ENCODE peak calls at places on chromosome X, in four cellular contexts. Q is GM12878, N is HepG2, E is H1. P is an unnamed sample.

GRCh38 chrX:1425381-1425780 is 27.3 kb downstream of the ASMTL start:
- DNase-seq in E (no peak), N (no peak), Q (no peak), P (no peak)

GRCh38 chrX:80237072-80237471 is 183.2 kb upstream of the TENT5D start:
- DNase-seq in Q (no peak), E (no peak), N (no peak), P (no peak)

GRCh38 chrX:127570276-127570675 is 481.9 kb downstream of the ACTRT1 start:
- DNase-seq in N (no peak), E (peak; percentile 1), Q (no peak), P (no peak)

GRCh38 chrX:48665991-48666390 is 17.6 kb upstream of the WAS start:
- DNase-seq in N (no peak), Q (no peak), E (no peak), P (no peak)

GRCh38 chrX:136468391-136469103 is 19.2 kb upstream of the BRS3 start:
- DNase-seq in Q (no peak), N (no peak), E (no peak), P (no peak)

GRCh38 chrX:47145408-47146120 is 543 bp downstream of the RBM10 start:
- DNase-seq in N (no peak), Q (no peak), E (no peak), P (no peak)

GRCh38 chrX:136192839-136193414 is 45.6 kb downstream of the FHL1 start:
- DNase-seq in N (no peak), Q (no peak), E (no peak), P (no peak)

GRCh38 chrX:123859409-123859827 is 435 bp upstream of the XIAP start:
- DNase-seq in E (no peak), N (no peak), Q (peak; percentile 21), P (peak; percentile 46)

GRCh38 chrX:50814701-50815476 is 895 bp upstream of the SHROOM4 start:
- DNase-seq in N (no peak), E (no peak), Q (no peak), P (no peak)

GRCh38 chrX:85611926-85612325 is 232.5 kb upstream of the POF1B start:
- DNase-seq in E (no peak), N (no peak), Q (no peak), P (no peak)

GRCh38 chrX:44428989-44429627 is 85.6 kb upstream of the EFHC2 start:
- DNase-seq in E (no peak), Q (no peak), N (peak; percentile 74), P (no peak)

GRCh38 chrX:49829016-49829415 is at the start of gene PAGE4:
- DNase-seq in N (no peak), E (no peak), Q (no peak), P (no peak)

GRCh38 chrX:67338262-67338661 is 205.6 kb upstream of the AR start:
- DNase-seq in E (no peak), N (no peak), Q (no peak), P (no peak)

GRCh38 chrX:115894087-115894486 is 276.5 kb upstream of the AGTR2 start:
- DNase-seq in E (no peak), Q (peak; percentile 58), N (peak; percentile 63), P (no peak)

GRCh38 chrX:56994375-56995270 is 718 bp downstream of the SPIN3 start:
- DNase-seq in Q (no peak), N (no peak), E (no peak), P (no peak)

GRCh38 chrX:14802943-14803710 is 69.7 kb downstream of the FANCB start:
- DNase-seq in N (no peak), Q (no peak), E (no peak), P (no peak)

GRCh38 chrX:130746709-130747347 is 156.2 kb downstream of the ENOX2 start:
- DNase-seq in E (no peak), N (peak; percentile 1), Q (no peak), P (no peak)

GRCh38 chrX:139640259-139640658 is 67.7 kb downstream of the MCF2 start:
- DNase-seq in Q (no peak), N (no peak), E (no peak), P (no peak)

GRCh38 chrX:69362354-69362753 is 141.8 kb upstream of the NALF2 start:
- DNase-seq in Q (no peak), E (no peak), N (no peak), P (no peak)

GRCh38 chrX:41145920-41146608 is 60.8 kb downstream of the USP9X start:
- DNase-seq in E (no peak), N (no peak), Q (no peak), P (no peak)

GRCh38 chrX:73812256-73812655 is 249.3 kb downstream of the CHIC1 start:
- DNase-seq in N (no peak), E (no peak), Q (no peak), P (no peak)

GRCh38 chrX:63809158-63809557 is 24.1 kb upstream of the ARHGEF9 start:
- DNase-seq in N (no peak), E (no peak), Q (no peak), P (no peak)

GRCh38 chrX:21838937-21839333 is 482 bp upstream of the MBTPS2 start:
- DNase-seq in N (peak; percentile 1), E (no peak), Q (no peak), P (no peak)

GRCh38 chrX:140817943-140818342 is 108.4 kb downstream of the LINC00632 start:
- DNase-seq in N (no peak), Q (no peak), E (no peak), P (no peak)

GRCh38 chrX:72023071-72023470 is 108.6 kb downstream of the RTL5 start:
- DNase-seq in N (no peak), E (no peak), Q (no peak), P (no peak)

GRCh38 chrX:136866337-136867095 is 14.0 kb downstream of the RBMX start:
- DNase-seq in N (peak; percentile 14), Q (no peak), E (no peak), P (no peak)

GRCh38 chrX:17839269-17839668 is 21.8 kb downstream of the RAI2 start:
- DNase-seq in Q (no peak), E (no peak), N (no peak), P (no peak)

GRCh38 chrX:17831255-17831654 is 29.8 kb downstream of the RAI2 start:
- DNase-seq in Q (no peak), E (no peak), N (no peak), P (no peak)

GRCh38 chrX:17833954-17834353 is 27.1 kb downstream of the RAI2 start:
- DNase-seq in Q (no peak), E (no peak), N (no peak), P (no peak)

DNA sequence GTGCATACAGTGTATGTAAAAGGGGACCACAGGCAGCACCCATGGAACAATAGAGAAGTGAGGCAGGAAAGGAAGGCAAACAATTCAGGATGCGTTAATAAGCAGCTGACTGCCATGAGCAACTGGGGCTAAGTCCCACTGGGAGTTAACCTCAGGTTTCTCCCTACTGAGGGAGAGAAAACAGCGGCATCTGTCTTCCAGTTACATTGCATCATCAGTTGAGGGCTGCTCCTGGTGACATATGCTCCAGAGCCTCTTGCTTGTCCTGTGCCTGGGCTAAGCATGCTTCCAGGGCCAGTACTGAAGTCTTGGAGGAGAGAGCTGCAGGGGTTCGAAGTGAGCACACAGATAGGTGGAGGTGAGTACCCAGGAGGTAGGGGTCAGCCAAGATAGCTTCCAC is 24.3 kb downstream of the RAI2 start:
- DNase-seq in Q (no peak), N (no peak), E (no peak), P (no peak)
- TF ChIP-seq SUZ12 in Q (no peak), N (no peak), E (no peak), P (no peak)

GRCh38 chrX:10106801-10107200 is 50.0 kb upstream of the CLCN4 start:
- DNase-seq in E (no peak), N (no peak), Q (no peak), P (no peak)
- H3K4me1 ChIP-seq in E (no peaks in the 10 kb centered on the region), N (peaks cover 17% of the 10 kb centered on the region), Q (peaks cover 42% of the 10 kb centered on the region), P (no peaks in the 10 kb centered on the region)

GRCh38 chrX:101347859-101348451 is 587 bp downstream of the TIMM8A start:
- DNase-seq in E (no peak), N (peak; percentile 43), Q (no peak), P (no peak)

GRCh38 chrX:101348452-101349222 is at the start of gene TIMM8A:
- DNase-seq in E (peak; percentile 9), Q (peak; percentile 31), N (peak; percentile 65), P (peak; percentile 68)
- TF ChIP-seq SUZ12 in E (no peak), Q (no peak), N (no peak), P (no peak)

DNA sequence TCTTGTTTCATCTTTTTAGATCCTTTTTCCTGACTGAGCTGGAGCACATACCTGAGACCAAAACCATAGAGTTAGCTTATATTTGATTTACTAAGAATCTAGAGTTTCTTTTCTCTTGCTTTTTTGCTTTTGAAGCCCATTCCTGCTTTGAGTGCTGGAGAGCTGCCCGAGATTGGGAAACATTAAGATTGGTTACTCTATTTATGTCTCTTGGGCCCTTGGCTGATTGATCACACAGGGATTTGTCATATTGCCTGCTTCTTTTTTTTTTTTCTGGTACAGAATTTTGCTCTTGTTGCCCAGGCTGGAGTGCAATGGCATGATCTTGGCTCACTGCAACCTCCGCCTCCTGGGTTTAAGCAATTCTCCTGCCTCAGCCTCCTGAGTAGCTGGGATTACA is 73.9 kb downstream of the REPS2 start:
- DNase-seq in N (no peak), E (no peak), Q (no peak), P (no peak)
- H3K4me1 ChIP-seq in N (no peaks in the 10 kb centered on the region), E (no peaks in the 10 kb centered on the region), Q (no peaks in the 10 kb centered on the region), P (no peaks in the 10 kb centered on the region)

DNA sequence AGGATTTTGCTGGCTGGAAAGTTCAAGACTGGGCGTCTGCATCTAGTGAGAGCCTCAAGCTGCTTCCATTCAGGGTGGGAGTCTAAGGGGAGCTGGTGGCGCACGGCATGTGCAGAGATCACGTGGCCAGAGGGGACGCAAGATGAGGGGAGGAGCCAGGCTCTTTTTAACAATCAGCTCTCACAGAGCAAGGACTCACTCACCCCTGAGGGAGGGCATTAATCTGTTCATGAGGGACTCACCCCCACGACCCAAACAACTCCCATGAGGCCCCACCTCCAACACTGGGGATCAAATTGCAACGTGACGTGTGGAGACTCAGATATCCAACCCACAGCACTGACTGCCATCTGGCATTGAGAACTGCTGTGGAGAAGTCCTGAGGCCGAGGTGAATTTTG is 5.5 kb downstream of the ZFP92 start:
- DNase-seq in N (no peak), Q (no peak), E (no peak), P (no peak)
- TF ChIP-seq SUZ12 in N (no peak), Q (no peak), E (no peak), P (no peak)

P was measured in NT2/D1.